ENCODE peak calls at places on chromosomes 6 and 20, in seven cellular contexts. Z is H1, H is H9, M is mesendoderm, C is neuronal stem cell, P is trophoblast cell, X is mesenchymal stem cell. S is an unnamed sample.

GRCh38 chr6:132515386-132515785 is 2.5 kb upstream of the STX7 start:
- DNase-seq in Z (no peak), H (no peak), M (no peak), C (no peak), P (peak), X (no peak), S (no peak)

GRCh38 chr6:34391711-34392496 is 565 bp downstream of the NUDT3 start:
- DNase-seq in Z (no peak), H (peak), M (peak), C (peak), P (peak), X (peak), S (peak)

GRCh38 chr6:25660512-25660911 is 8.5 kb downstream of the SCGN start:
- DNase-seq in Z (no peak), H (no peak), M (peak), C (no peak), P (peak), X (peak), S (peak)

GRCh38 chr20:35329435-35330139 is 37.4 kb upstream of the FAM83C start:
- DNase-seq in Z (no peak), H (peak), M (peak), C (peak), P (peak), X (peak), S (peak)

GRCh38 chr20:37294262-37294981 is 5.0 kb downstream of the MANBAL start:
- DNase-seq in Z (no peak), H (no peak), M (no peak), C (no peak), P (no peak), X (peak), S (peak)

GRCh38 chr6:154514481-154514880 is 4.0 kb upstream of the CNKSR3 start:
- DNase-seq in Z (no peak), H (no peak), M (no peak), C (no peak), P (no peak), X (no peak), S (no peak)

GRCh38 chr20:52171025-52171424 is 20.6 kb downstream of the ZFP64 start:
- DNase-seq in Z (no peak), H (no peak), M (peak), C (no peak), P (no peak), X (no peak), S (no peak)

GRCh38 chr6:166545156-166545555 is 41.3 kb downstream of the RAMACL start:
- DNase-seq in Z (no peak), H (no peak), M (no peak), C (no peak), P (no peak), X (no peak), S (no peak)

GRCh38 chr6:138517635-138518034 is 18.3 kb upstream of the NHSL1 start:
- DNase-seq in Z (peak), H (peak), M (peak), C (no peak), P (peak), X (peak), S (peak)

GRCh38 chr6:153162172-153162571 is 31.1 kb upstream of the RGS17 start:
- DNase-seq in Z (no peak), H (no peak), M (no peak), C (no peak), P (no peak), X (peak), S (peak)
- H4K8ac ChIP-seq in Z (no peak), H (no peak), M (no peak), C (no peak), P (no peak), X (no peak), S (no peak)

DNA sequence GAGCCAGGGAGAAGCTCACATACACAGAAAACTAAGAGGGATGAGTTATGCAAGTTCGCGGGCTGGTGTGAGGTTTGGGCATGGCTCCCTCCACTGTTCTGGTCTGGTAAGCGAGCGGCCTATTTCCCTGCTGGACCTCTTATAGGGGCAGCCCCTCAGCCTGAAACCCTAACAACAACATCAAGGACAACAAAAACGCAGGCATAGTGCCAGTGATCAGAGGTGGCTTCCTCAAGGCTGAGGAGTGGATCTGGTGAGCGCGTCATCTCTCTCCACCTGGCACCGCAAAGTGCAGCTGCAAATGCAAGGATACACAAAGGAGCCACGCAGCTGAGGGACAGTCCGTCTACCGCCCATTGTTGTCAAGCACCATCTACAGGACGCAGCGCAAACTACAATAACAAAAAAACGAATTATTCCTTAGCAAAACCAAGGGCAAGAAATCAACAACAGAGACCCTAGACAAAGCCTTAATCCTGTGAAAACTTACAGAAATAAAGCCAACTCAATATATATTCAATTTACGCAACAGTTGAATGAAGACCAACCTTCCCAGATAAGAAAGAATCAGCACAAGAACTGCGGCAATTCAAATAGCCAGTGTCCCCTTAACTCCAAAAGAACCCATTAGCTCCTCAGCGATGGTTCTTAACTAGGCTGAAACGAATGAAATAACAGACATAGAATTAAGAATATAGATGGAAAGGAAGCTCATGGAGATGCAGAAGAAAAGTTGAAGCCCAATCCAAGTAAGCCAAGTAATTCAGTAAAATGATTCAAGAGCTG is 9.2 kb upstream of the DEFB110 start:
- DNase-seq in Z (peak), H (peak), M (peak), C (peak), P (peak), X (peak), S (peak)
- H3K18ac ChIP-seq in Z (peak), H (peak), M (no peak), C (peak), P (no peak), X (no peak), S (no peak)

GRCh38 chr6:150635906-150636514 is 36.3 kb downstream of the PLEKHG1 start:
- DNase-seq in Z (no peak), H (no peak), M (no peak), C (no peak), P (no peak), X (no peak), S (no peak)
- H3K9ac ChIP-seq in Z (no peak), H (no peak), M (no peak), C (no peak), P (no peak), X (no peak), S (no peak)

GRCh38 chr6:142318714-142319113 is 16.9 kb downstream of the ADGRG6 start:
- DNase-seq in Z (no peak), H (no peak), M (no peak), C (no peak), P (no peak), X (no peak), S (no peak)
- H4K8ac ChIP-seq in Z (no peak), H (no peak), M (no peak), C (no peak), P (no peak), X (no peak), S (no peak)

DNA sequence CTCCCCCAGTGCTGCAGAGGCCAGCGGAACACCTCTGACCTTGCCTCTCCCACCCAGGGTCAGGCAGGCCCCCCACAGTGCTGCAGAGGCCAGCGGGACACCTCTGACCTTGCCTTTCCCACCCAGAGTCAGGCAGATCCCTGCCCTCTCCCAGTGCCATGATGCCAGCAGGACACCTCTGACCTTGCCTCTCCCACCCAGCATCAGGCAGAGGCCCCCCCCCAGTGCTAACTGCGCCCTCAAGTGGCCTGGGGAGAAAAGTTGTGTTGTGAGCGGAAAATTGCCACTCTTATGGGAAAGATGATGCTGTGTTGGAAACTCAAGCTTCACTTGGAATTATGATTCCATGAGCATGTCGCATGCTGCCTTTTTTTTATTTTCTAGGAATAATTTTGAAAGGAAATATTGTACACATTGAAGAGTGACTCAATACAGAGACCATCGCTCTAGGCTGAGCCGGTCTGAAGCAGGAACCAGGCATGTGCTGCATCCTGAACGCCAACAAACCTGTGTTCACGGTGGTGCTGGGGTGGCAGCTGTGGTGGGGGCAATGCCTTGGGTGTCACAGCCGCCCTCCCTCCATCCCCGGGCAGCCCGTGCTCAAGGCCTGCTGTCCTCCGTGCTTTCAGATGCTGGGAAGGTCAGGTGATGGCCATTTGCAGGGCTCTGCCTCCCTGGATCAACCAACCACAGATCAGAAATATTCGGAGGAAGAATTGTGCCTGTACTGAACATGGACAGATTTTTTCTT is 98.6 kb downstream of the CDH4 start:
- DNase-seq in Z (no peak), H (no peak), M (peak), C (no peak), P (no peak), X (no peak), S (no peak)
- H3K18ac ChIP-seq in Z (peak), H (no peak), M (no peak), C (peak), P (no peak), X (no peak), S (no peak)

S was measured in IMR-90.